ENCODE peak calls at places on chromosomes 13 and 19, in nine cellular contexts. R is NCI-H1105; K is fibroblast of mammary gland; O is stimulated activated CD4-positive, alpha-beta T cell treated with anti-CD3 and anti-CD28 coated beads, Interleukin-1b, Interleukin-23, amount 100 ng/mL, for 24 hours; T is left cardiac atrium; F is transverse colon; D is nephron progenitor cell; I is right lobe of liver; G is EL. U is an unnamed sample.

GRCh38 chr19:48501961-48502719 is 9.5 kb downstream of the LMTK3 start:
- DNase-seq in R (peak; percentile 97), K (peak; percentile 20), O (no peak), T (peak; percentile 69), F (peak; percentile 92), D (peak; percentile 96), I (peak; percentile 65), G (peak; percentile 54), U (no peak)

GRCh38 chr19:49710372-49710951 is 19.5 kb downstream of the CPT1C start:
- DNase-seq in R (no peak), K (peak; percentile 92), O (no peak), T (no peak), F (no peak), D (no peak), I (no peak), G (peak; percentile 82), U (no peak)

GRCh38 chr13:48500652-48501197 is 32.2 kb downstream of the RCBTB2 start:
- DNase-seq in R (no peak), K (peak; percentile 93), O (no peak), T (no peak), F (no peak), D (no peak), I (no peak), G (peak; percentile 72), U (peak; percentile 65)

GRCh38 chr19:51327066-51327985 is 14.6 kb downstream of the VSIG10L start:
- DNase-seq in R (no peak), K (peak; percentile 51), O (no peak), T (peak; percentile 64), F (peak; percentile 43), D (peak; percentile 67), I (no peak), G (peak; percentile 12), U (no peak)

GRCh38 chr19:49680473-49681351 is 3.6 kb downstream of the PRMT1 start:
- DNase-seq in R (peak; percentile 93), K (peak; percentile 80), O (peak; percentile 95), T (peak; percentile 91), F (peak; percentile 93), D (peak; percentile 100), I (peak; percentile 90), G (peak; percentile 80), U (peak; percentile 84)

GRCh38 chr19:43310221-43310620 is 40.9 kb upstream of the PSG9 start:
- DNase-seq in R (no peak), K (no peak), O (no peak), T (no peak), F (no peak), D (no peak), I (no peak), G (peak; percentile 24), U (no peak)

GRCh38 chr13:84994582-84994981 is 804.6 kb downstream of the SLITRK6 start:
- DNase-seq in R (no peak), K (no peak), O (no peak), T (no peak), F (no peak), D (no peak), I (no peak), G (peak; percentile 3), U (no peak)

GRCh38 chr19:48928164-48929005 is 5.1 kb upstream of the DHDH start:
- DNase-seq in R (no peak), K (peak; percentile 19), O (no peak), T (no peak), F (no peak), D (no peak), I (no peak), G (no peak), U (no peak)

GRCh38 chr19:46823049-46823448 is 27.6 kb downstream of the AP2S1 start:
- DNase-seq in R (no peak), K (no peak), O (no peak), T (no peak), F (no peak), D (no peak), I (no peak), G (no peak), U (no peak)

GRCh38 chr13:75963318-75963717 is 327.2 kb downstream of the LMO7 start:
- DNase-seq in R (no peak), K (peak; percentile 5), O (no peak), T (no peak), F (no peak), D (no peak), I (no peak), G (no peak), U (no peak)

GRCh38 chr19:9850235-9850959 is 15.3 kb downstream of the PIN1 start:
- DNase-seq in R (no peak), K (no peak), O (no peak), T (no peak), F (no peak), D (peak; percentile 58), I (no peak), G (no peak), U (no peak)

GRCh38 chr13:79549355-79550106 is 68.6 kb downstream of the NDFIP2 start:
- DNase-seq in R (no peak), K (no peak), O (no peak), T (no peak), F (no peak), D (no peak), I (no peak), G (peak; percentile 6), U (no peak)

GRCh38 chr13:31881495-31881882 is 142.2 kb downstream of the RXFP2 start:
- DNase-seq in R (no peak), K (no peak), O (no peak), T (no peak), F (no peak), D (no peak), I (no peak), G (no peak), U (no peak)

GRCh38 chr13:97914537-97914936 is 38.9 kb upstream of the IPO5 start:
- DNase-seq in R (no peak), K (peak; percentile 16), O (no peak), T (no peak), F (no peak), D (no peak), I (no peak), G (peak; percentile 51), U (no peak)